ENCODE peak calls at places on chromosomes 5 and 9, in seven cellular contexts. I is SJCRH30, W is AG04450, S is SK-N-SH, M is left ventricle myocardium inferior, F is fibroblast of lung, D is K562. A is an unnamed sample.

GRCh38 chr9:32161720-32162119 is 222.7 kb upstream of the ACO1 start:
- DNase-seq in I (no peak), W (no peak), S (no peak), M (no peak), F (no peak), D (no peak), A (no peak)

GRCh38 chr5:123690821-123691220 is 178.8 kb downstream of the CSNK1G3 start:
- DNase-seq in I (no peak), W (no peak), S (no peak), M (no peak), F (no peak), D (no peak), A (no peak)

GRCh38 chr5:174418809-174419522 is 305.4 kb upstream of the MSX2 start:
- DNase-seq in I (no peak), W (no peak), S (peak; percentile 39), M (no peak), F (no peak), D (no peak), A (no peak)

GRCh38 chr9:137075275-137075775 is 2.0 kb upstream of the UAP1L1 start:
- DNase-seq in I (no peak), W (no peak), S (no peak), M (no peak), F (no peak), D (no peak), A (no peak)

GRCh38 chr9:135805422-135806022 is 101.8 kb downstream of the CAMSAP1 start:
- DNase-seq in I (no peak), W (no peak), S (no peak), M (no peak), F (no peak), D (no peak), A (no peak)

GRCh38 chr5:147617191-147617606 is 107.3 kb upstream of the DPYSL3 start:
- DNase-seq in I (no peak), W (no peak), S (no peak), M (no peak), F (peak; percentile 59), D (no peak), A (no peak)

GRCh38 chr9:136944094-136944518 is 432 bp downstream of the FBXW5 start:
- DNase-seq in I (no peak), W (peak; percentile 10), S (peak; percentile 90), M (peak; percentile 65), F (peak; percentile 61), D (no peak), A (no peak)

GRCh38 chr9:133677126-133678010 is 41.2 kb downstream of the DBH start:
- DNase-seq in I (no peak), W (no peak), S (no peak), M (peak; percentile 8), F (no peak), D (no peak), A (no peak)

GRCh38 chr5:132500244-132500930 is 9.8 kb upstream of the IRF1 start:
- DNase-seq in I (no peak), W (no peak), S (no peak), M (peak; percentile 16), F (no peak), D (no peak), A (peak; percentile 81)

GRCh38 chr9:134057751-134058701 is 9.8 kb downstream of the BRD3 start:
- DNase-seq in I (no peak), W (no peak), S (no peak), M (peak; percentile 13), F (no peak), D (no peak), A (no peak)

GRCh38 chr5:138077064-138077696 is 6.7 kb upstream of the WNT8A start:
- DNase-seq in I (peak; percentile 82), W (peak; percentile 23), S (peak; percentile 76), M (peak; percentile 50), F (peak; percentile 73), D (peak; percentile 56), A (no peak)

GRCh38 chr9:550267-550790 is 291.2 kb upstream of the DMRT1 start:
- DNase-seq in I (no peak), W (no peak), S (no peak), M (no peak), F (no peak), D (no peak), A (no peak)

GRCh38 chr9:129467739-129468666 is 152.9 kb downstream of the C9orf50 start:
- DNase-seq in I (no peak), W (no peak), S (no peak), M (no peak), F (no peak), D (no peak), A (no peak)

GRCh38 chr9:123710299-123710698 is 219.6 kb downstream of the DENND1A start:
- DNase-seq in I (no peak), W (peak; percentile 55), S (no peak), M (no peak), F (peak; percentile 53), D (no peak), A (no peak)

GRCh38 chr9:37324261-37324683 is 98.2 kb upstream of the GRHPR start:
- DNase-seq in I (no peak), W (no peak), S (no peak), M (no peak), F (peak; percentile 34), D (no peak), A (no peak)

GRCh38 chr9:38389313-38389712 is 3.2 kb upstream of the ALDH1B1 start:
- DNase-seq in I (no peak), W (peak; percentile 70), S (no peak), M (no peak), F (peak; percentile 40), D (no peak), A (no peak)

GRCh38 chr5:107874810-107875209 is 204.1 kb upstream of the EFNA5 start:
- DNase-seq in I (no peak), W (no peak), S (no peak), M (no peak), F (peak; percentile 34), D (no peak), A (no peak)

GRCh38 chr9:131478421-131478868 is 24.3 kb upstream of the POMT1 start:
- DNase-seq in I (peak; percentile 57), W (no peak), S (peak; percentile 86), M (peak; percentile 41), F (peak; percentile 18), D (peak; percentile 57), A (no peak)

GRCh38 chr9:84325347-84325982 is 15.1 kb downstream of the SLC28A3 start:
- DNase-seq in I (no peak), W (no peak), S (no peak), M (no peak), F (no peak), D (no peak), A (no peak)

GRCh38 chr5:10577371-10578291 is 13.8 kb downstream of the ANKRD33B start:
- DNase-seq in I (no peak), W (no peak), S (no peak), M (peak; percentile 37), F (no peak), D (no peak), A (no peak)

DNA sequence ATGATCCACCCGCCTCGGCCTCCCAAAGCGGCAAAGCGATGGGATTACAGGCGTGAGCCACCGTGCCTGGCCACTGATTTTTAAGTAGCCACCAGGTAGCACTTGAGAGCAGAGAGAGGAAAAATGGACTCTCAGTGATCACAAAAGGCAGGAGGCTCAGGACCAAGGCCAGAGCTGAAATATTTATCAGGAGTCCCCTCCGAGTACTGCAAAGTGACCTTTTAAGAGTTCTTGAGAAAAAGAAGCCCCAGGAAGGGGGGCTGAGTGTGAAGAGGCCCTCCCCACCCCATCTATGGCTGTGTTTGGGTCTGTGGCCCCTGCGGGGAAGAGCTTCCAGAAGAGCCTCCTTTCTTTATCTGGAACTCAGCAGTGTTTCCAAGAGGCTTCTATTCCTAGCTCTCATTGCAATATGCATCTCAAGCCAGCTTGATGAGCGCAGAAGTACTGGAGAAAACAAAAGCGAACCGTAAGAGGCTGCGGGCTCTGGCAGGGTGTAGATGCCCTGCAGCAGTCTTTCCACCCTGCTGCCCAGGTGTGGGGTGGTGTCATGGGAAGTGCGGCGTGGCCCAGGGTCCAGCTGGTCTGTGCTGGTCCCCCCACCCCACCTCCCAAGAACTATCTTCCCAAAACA is 75.5 kb upstream of the CDK20 start:
- DNase-seq in I (no peak), W (no peak), S (no peak), M (no peak), F (no peak), D (no peak), A (no peak)
- H3K27ac ChIP-seq in I (no peak overlapping the region), W (no peak overlapping the region), S (no peak overlapping the region), M (no peak overlapping the region), F (no peak overlapping the region), D (no peak overlapping the region), A (no peak overlapping the region)

DNA sequence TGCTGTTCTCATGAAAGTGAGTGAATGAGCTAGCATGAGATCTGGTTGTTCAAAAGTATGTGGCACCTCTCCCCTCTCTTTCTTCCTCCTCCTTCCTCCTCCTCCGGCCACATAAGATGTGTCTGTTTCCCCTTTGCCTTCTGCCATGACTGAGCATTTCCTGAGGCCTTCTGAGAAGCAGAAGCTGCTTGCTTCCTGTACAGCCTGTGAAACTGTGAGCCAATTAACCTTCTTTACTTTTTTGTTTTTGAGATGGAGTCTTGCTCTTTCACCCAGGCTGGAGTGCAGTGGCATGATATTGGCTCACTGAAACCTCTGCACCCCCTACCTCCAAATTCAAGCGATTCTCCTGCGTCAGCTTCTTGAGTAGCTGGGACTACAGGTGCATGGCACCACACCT is 6.1 kb downstream of the S100Z start:
- DNase-seq in I (no peak), W (no peak), S (no peak), M (no peak), F (no peak), D (no peak), A (no peak)
- H3K27ac ChIP-seq in I (no peak overlapping the region), W (no peak overlapping the region), S (no peak overlapping the region), M (peak overlapping the region; percentile 29), F (no peak overlapping the region), D (peak overlapping the region; percentile 5), A (no peak overlapping the region)

GRCh38 chr5:135229679-135230132 is 169.3 kb downstream of the MACROH2A1 start:
- DNase-seq in I (no peak), W (no peak), S (no peak), M (no peak), F (no peak), D (no peak), A (no peak)

GRCh38 chr5:135230326-135230925 is 168.6 kb downstream of the MACROH2A1 start:
- DNase-seq in I (no peak), W (no peak), S (no peak), M (peak; percentile 53), F (peak; percentile 92), D (peak; percentile 42), A (no peak)

GRCh38 chr5:135232958-135233357 is 166.1 kb downstream of the MACROH2A1 start:
- DNase-seq in I (no peak), W (no peak), S (no peak), M (no peak), F (no peak), D (no peak), A (no peak)

GRCh38 chr5:135229122-135229521 is 169.9 kb downstream of the MACROH2A1 start:
- DNase-seq in I (no peak), W (no peak), S (no peak), M (no peak), F (no peak), D (no peak), A (no peak)

DNA sequence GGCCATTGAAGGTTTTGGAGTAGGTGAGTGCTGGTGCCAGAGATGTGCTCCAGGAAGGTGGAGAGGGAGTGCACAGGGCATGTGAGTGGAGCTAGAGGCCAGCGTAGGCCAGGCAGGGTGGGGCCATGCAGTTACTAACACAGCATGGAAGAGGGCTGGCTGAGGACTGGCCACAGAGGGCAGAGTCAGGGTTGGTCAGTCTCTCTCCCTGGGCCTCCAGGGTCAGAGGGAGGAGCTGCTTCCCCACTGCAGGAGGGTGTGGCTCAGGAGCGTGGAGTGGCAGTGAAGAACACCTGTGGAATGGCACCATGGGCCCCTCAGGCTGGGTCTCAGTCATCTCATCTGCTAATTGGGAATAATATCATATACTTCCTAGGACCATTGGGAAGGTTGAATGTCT is 167.7 kb downstream of the MACROH2A1 start:
- DNase-seq in I (no peak), W (no peak), S (no peak), M (no peak), F (no peak), D (peak; percentile 49), A (no peak)
- H3K27ac ChIP-seq in I (no peak overlapping the region), W (no peak overlapping the region), S (no peak overlapping the region), M (no peak overlapping the region), F (no peak overlapping the region), D (no peak overlapping the region), A (no peak overlapping the region)

GRCh38 chr5:34673463-34674125 is 17.5 kb downstream of the RAI14 start:
- DNase-seq in I (no peak), W (no peak), S (no peak), M (no peak), F (no peak), D (no peak), A (no peak)
- H3K27ac ChIP-seq in I (no peak overlapping the region), W (peak overlapping the region; percentile 94), S (peak overlapping the region; percentile 23), M (peak overlapping the region; percentile 73), F (peak overlapping the region; percentile 85), D (peak overlapping the region; percentile 16), A (peak overlapping the region; percentile 72)

A was measured in esophagus muscularis mucosa.